ENCODE peak calls at places on chromosomes 12 and 14, in ten cellular contexts. One of them, this sample, is unnamed.

GRCh38 chr14:93316716-93317115 is 16.1 kb downstream of the BTBD7 start:
- DNase-seq in IMR-90: peak; percentile 18
- DNase-seq in stimulated activated CD8-positive, alpha-beta memory T cell treated with anti-CD3 and anti-CD28 coated beads, Interleukin-15, amount 100 ng/mL, for 24 hours: no peak
- DNase-seq in transverse colon: no peak
- DNase-seq in SK-N-MC: no peak
- DNase-seq in pancreas: no peak
- DNase-seq in fibroblast of the aortic adventitia: no peak
- DNase-seq in T-cell: no peak
- DNase-seq in central memory CD8-positive, alpha-beta T cell: no peak
- DNase-seq in RKO: no peak
- DNase-seq in this sample: no peak

GRCh38 chr14:61927521-61927920 is 165.3 kb downstream of the SNAPC1 start:
- DNase-seq in IMR-90: peak; percentile 81
- DNase-seq in stimulated activated CD8-positive, alpha-beta memory T cell treated with anti-CD3 and anti-CD28 coated beads, Interleukin-15, amount 100 ng/mL, for 24 hours: no peak
- DNase-seq in transverse colon: no peak
- DNase-seq in SK-N-MC: no peak
- DNase-seq in pancreas: no peak
- DNase-seq in fibroblast of the aortic adventitia: peak; percentile 19
- DNase-seq in T-cell: no peak
- DNase-seq in central memory CD8-positive, alpha-beta T cell: no peak
- DNase-seq in RKO: no peak
- DNase-seq in this sample: peak; percentile 62

GRCh38 chr14:57182760-57183503 is 85.8 kb downstream of the EXOC5 start:
- DNase-seq in IMR-90: peak; percentile 2
- DNase-seq in stimulated activated CD8-positive, alpha-beta memory T cell treated with anti-CD3 and anti-CD28 coated beads, Interleukin-15, amount 100 ng/mL, for 24 hours: no peak
- DNase-seq in transverse colon: no peak
- DNase-seq in SK-N-MC: no peak
- DNase-seq in pancreas: no peak
- DNase-seq in fibroblast of the aortic adventitia: peak; percentile 3
- DNase-seq in T-cell: no peak
- DNase-seq in central memory CD8-positive, alpha-beta T cell: no peak
- DNase-seq in RKO: peak; percentile 52
- DNase-seq in this sample: peak; percentile 39

GRCh38 chr14:75257241-75257640 is 21.4 kb upstream of the FOS start:
- DNase-seq in IMR-90: peak; percentile 37
- DNase-seq in stimulated activated CD8-positive, alpha-beta memory T cell treated with anti-CD3 and anti-CD28 coated beads, Interleukin-15, amount 100 ng/mL, for 24 hours: no peak
- DNase-seq in transverse colon: no peak
- DNase-seq in SK-N-MC: no peak
- DNase-seq in pancreas: no peak
- DNase-seq in fibroblast of the aortic adventitia: no peak
- DNase-seq in T-cell: no peak
- DNase-seq in central memory CD8-positive, alpha-beta T cell: no peak
- DNase-seq in RKO: peak; percentile 52
- DNase-seq in this sample: no peak

GRCh38 chr12:1594045-1594294 is 411 bp downstream of the FBXL14 start:
- DNase-seq in IMR-90: no peak
- DNase-seq in stimulated activated CD8-positive, alpha-beta memory T cell treated with anti-CD3 and anti-CD28 coated beads, Interleukin-15, amount 100 ng/mL, for 24 hours: no peak
- DNase-seq in transverse colon: peak; percentile 76
- DNase-seq in SK-N-MC: no peak
- DNase-seq in pancreas: no peak
- DNase-seq in fibroblast of the aortic adventitia: no peak
- DNase-seq in T-cell: no peak
- DNase-seq in central memory CD8-positive, alpha-beta T cell: no peak
- DNase-seq in RKO: peak; percentile 64
- DNase-seq in this sample: peak; percentile 69

GRCh38 chr14:81102217-81102616 is 118.5 kb downstream of the GTF2A1 start:
- DNase-seq in IMR-90: no peak
- DNase-seq in stimulated activated CD8-positive, alpha-beta memory T cell treated with anti-CD3 and anti-CD28 coated beads, Interleukin-15, amount 100 ng/mL, for 24 hours: no peak
- DNase-seq in transverse colon: no peak
- DNase-seq in SK-N-MC: no peak
- DNase-seq in pancreas: no peak
- DNase-seq in fibroblast of the aortic adventitia: no peak
- DNase-seq in T-cell: no peak
- DNase-seq in central memory CD8-positive, alpha-beta T cell: no peak
- DNase-seq in RKO: no peak
- DNase-seq in this sample: no peak

GRCh38 chr12:85794551-85794950 is 41.7 kb downstream of the RASSF9 start:
- DNase-seq in IMR-90: peak; percentile 4
- DNase-seq in stimulated activated CD8-positive, alpha-beta memory T cell treated with anti-CD3 and anti-CD28 coated beads, Interleukin-15, amount 100 ng/mL, for 24 hours: no peak
- DNase-seq in transverse colon: no peak
- DNase-seq in SK-N-MC: no peak
- DNase-seq in pancreas: no peak
- DNase-seq in fibroblast of the aortic adventitia: peak; percentile 59
- DNase-seq in T-cell: no peak
- DNase-seq in central memory CD8-positive, alpha-beta T cell: no peak
- DNase-seq in RKO: no peak
- DNase-seq in this sample: peak; percentile 27

GRCh38 chr14:59067135-59067894 is 121.2 kb upstream of the DAAM1 start:
- DNase-seq in IMR-90: peak; percentile 17
- DNase-seq in stimulated activated CD8-positive, alpha-beta memory T cell treated with anti-CD3 and anti-CD28 coated beads, Interleukin-15, amount 100 ng/mL, for 24 hours: no peak
- DNase-seq in transverse colon: peak; percentile 19
- DNase-seq in SK-N-MC: no peak
- DNase-seq in pancreas: no peak
- DNase-seq in fibroblast of the aortic adventitia: no peak
- DNase-seq in T-cell: no peak
- DNase-seq in central memory CD8-positive, alpha-beta T cell: no peak
- DNase-seq in RKO: no peak
- DNase-seq in this sample: no peak

GRCh38 chr12:9721394-9722092 is 11.4 kb downstream of the CLECL1 start:
- DNase-seq in IMR-90: peak; percentile 3
- DNase-seq in stimulated activated CD8-positive, alpha-beta memory T cell treated with anti-CD3 and anti-CD28 coated beads, Interleukin-15, amount 100 ng/mL, for 24 hours: no peak
- DNase-seq in transverse colon: no peak
- DNase-seq in SK-N-MC: no peak
- DNase-seq in pancreas: no peak
- DNase-seq in fibroblast of the aortic adventitia: peak; percentile 5
- DNase-seq in T-cell: no peak
- DNase-seq in central memory CD8-positive, alpha-beta T cell: no peak
- DNase-seq in RKO: no peak
- DNase-seq in this sample: peak; percentile 48

GRCh38 chr12:24898185-24898584 is 50.7 kb downstream of the BCAT1 start:
- DNase-seq in IMR-90: no peak
- DNase-seq in stimulated activated CD8-positive, alpha-beta memory T cell treated with anti-CD3 and anti-CD28 coated beads, Interleukin-15, amount 100 ng/mL, for 24 hours: no peak
- DNase-seq in transverse colon: no peak
- DNase-seq in SK-N-MC: no peak
- DNase-seq in pancreas: no peak
- DNase-seq in fibroblast of the aortic adventitia: peak; percentile 49
- DNase-seq in T-cell: no peak
- DNase-seq in central memory CD8-positive, alpha-beta T cell: no peak
- DNase-seq in RKO: no peak
- DNase-seq in this sample: peak; percentile 62

GRCh38 chr12:108653082-108653516 is 19.4 kb upstream of the SELPLG start:
- DNase-seq in IMR-90: no peak
- DNase-seq in stimulated activated CD8-positive, alpha-beta memory T cell treated with anti-CD3 and anti-CD28 coated beads, Interleukin-15, amount 100 ng/mL, for 24 hours: no peak
- DNase-seq in transverse colon: no peak
- DNase-seq in SK-N-MC: no peak
- DNase-seq in pancreas: no peak
- DNase-seq in fibroblast of the aortic adventitia: no peak
- DNase-seq in T-cell: no peak
- DNase-seq in central memory CD8-positive, alpha-beta T cell: no peak
- DNase-seq in RKO: no peak
- DNase-seq in this sample: no peak

GRCh38 chr12:110141389-110141788 is 17.2 kb downstream of the IFT81 start:
- DNase-seq in IMR-90: peak; percentile 65
- DNase-seq in stimulated activated CD8-positive, alpha-beta memory T cell treated with anti-CD3 and anti-CD28 coated beads, Interleukin-15, amount 100 ng/mL, for 24 hours: no peak
- DNase-seq in transverse colon: peak; percentile 29
- DNase-seq in SK-N-MC: no peak
- DNase-seq in pancreas: no peak
- DNase-seq in fibroblast of the aortic adventitia: peak; percentile 95
- DNase-seq in T-cell: no peak
- DNase-seq in central memory CD8-positive, alpha-beta T cell: no peak
- DNase-seq in RKO: no peak
- DNase-seq in this sample: peak; percentile 85

GRCh38 chr14:22995889-22996611 is 13.7 kb upstream of the AJUBA start:
- DNase-seq in IMR-90: no peak
- DNase-seq in stimulated activated CD8-positive, alpha-beta memory T cell treated with anti-CD3 and anti-CD28 coated beads, Interleukin-15, amount 100 ng/mL, for 24 hours: no peak
- DNase-seq in transverse colon: no peak
- DNase-seq in SK-N-MC: no peak
- DNase-seq in pancreas: no peak
- DNase-seq in fibroblast of the aortic adventitia: no peak
- DNase-seq in T-cell: no peak
- DNase-seq in central memory CD8-positive, alpha-beta T cell: no peak
- DNase-seq in RKO: no peak
- DNase-seq in this sample: no peak

This sample was measured in choroid plexus epithelial cell.